ENCODE peak calls at places on chromosomes 1 and 21, in four cellular contexts. Y is tibial nerve, G is stomach, U is left lung. R is an unnamed sample.

GRCh38 chr1:11982010-11982392 is 1.8 kb downstream of the MFN2 start:
- DNase-seq in Y (no peak), U (no peak), G (no peak), R (no peak)

GRCh38 chr21:30448514-30448913 is 8.4 kb downstream of the KRTAP15-1 start:
- DNase-seq in G (no peak), U (no peak), Y (no peak), R (no peak)

GRCh38 chr1:87594736-87595383 is 266.2 kb downstream of the LMO4 start:
- DNase-seq in G (no peak), Y (no peak), U (no peak), R (no peak)

GRCh38 chr1:19559641-19560040 is 74.3 kb upstream of the CAPZB start:
- DNase-seq in G (no peak), Y (no peak), U (no peak), R (no peak)

GRCh38 chr1:197327776-197328364 is 59.8 kb downstream of the CRB1 start:
- DNase-seq in G (no peak), Y (no peak), U (no peak), R (no peak)

GRCh38 chr1:230266456-230266855 is 159.7 kb downstream of the PGBD5 start:
- DNase-seq in U (no peak), Y (no peak), G (no peak), R (peak; percentile 59)

GRCh38 chr1:25103180-25103790 is 129.0 kb downstream of the SYF2 start:
- DNase-seq in Y (no peak), U (no peak), G (no peak), R (no peak)

GRCh38 chr21:14890141-14890540 is 174.7 kb downstream of the NRIP1 start:
- DNase-seq in Y (no peak), G (no peak), U (no peak), R (no peak)

GRCh38 chr21:43269461-43269860 is 100.7 kb downstream of the CRYAA start:
- DNase-seq in G (no peak), Y (no peak), U (no peak), R (no peak)

GRCh38 chr1:91148641-91149069 is 126.8 kb upstream of the ZNF644 start:
- DNase-seq in Y (no peak), U (no peak), G (no peak), R (peak; percentile 45)
- TF ChIP-seq CTCF in Y (no peak), U (no peak), G (no peak), R (no peak)

DNA sequence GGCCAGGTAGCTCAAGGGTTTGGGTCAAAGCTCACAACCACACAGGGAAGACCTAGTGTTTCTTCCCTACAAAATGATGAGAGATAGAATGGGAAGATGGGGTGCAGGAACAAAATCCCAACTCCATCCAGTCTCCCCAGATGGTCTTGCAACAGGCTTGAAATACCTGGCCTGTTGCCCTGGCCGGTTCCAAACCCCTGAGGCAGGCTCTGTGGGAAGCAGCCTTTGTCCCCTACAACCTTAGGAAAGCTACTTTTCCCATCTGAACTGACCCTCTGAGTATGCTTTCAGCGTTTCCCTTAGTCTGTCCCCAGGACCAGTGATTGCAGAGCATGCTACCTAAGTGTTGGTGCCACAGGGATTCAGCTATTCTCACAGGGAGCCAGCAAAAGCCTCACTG is 104.0 kb downstream of the GDAP2 start:
- DNase-seq in G (no peak), U (no peak), Y (peak; percentile 31), R (no peak)
- H3K27ac ChIP-seq in G (no peak overlapping the region), U (no peak overlapping the region), Y (no peak overlapping the region), R (peak overlapping the region; percentile 69)

DNA sequence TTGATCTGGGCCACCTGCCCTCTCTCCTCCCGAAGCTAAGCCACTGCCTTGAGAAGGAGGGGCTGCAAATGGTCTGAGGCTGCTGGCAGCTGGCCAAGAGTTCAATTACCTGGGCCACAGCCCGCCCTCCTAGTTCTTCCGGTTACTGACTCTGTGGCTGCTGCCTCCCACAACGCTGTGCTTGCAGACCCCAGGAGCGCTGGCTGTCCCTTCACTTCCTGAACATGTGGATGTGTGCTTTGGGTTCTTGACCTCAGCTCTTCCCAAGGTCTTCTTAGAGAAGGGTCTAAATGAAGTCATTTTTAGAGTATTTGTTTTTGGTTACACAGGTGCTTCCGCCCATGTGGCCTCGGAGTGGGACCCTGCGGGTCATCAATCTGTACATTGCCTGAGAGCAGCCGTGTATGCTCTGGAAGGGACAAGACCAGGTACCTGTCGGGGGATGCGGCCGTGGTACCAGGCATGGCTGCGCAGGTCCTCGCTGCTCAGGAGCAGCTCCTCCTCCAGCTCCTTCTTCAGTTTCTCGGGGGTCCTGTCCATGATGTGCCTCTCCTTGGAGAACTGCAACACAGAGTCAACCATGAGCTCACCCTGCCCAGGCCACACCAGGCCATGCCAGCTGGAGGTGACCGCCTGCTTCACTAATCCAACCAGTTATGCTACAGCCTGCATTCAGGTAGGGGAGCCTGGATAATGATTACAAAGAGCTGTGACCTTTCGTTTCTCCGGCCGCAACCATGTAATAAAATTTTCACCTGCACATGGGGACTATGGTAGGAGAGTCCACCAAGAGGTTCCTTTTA is 89.6 kb downstream of the BCAR3 start:
- DNase-seq in U (no peak), Y (no peak), G (peak; percentile 96), R (no peak)
- H3K4me3 ChIP-seq in U (no peak overlapping the region), Y (no peak overlapping the region), G (no peak overlapping the region), R (no peak overlapping the region)

GRCh38 chr1:202122639-202123335 is at the start of gene GPR37L1:
- DNase-seq in G (peak; percentile 77), Y (peak; percentile 40), U (peak; percentile 60), R (peak; percentile 50)
- TF ChIP-seq CTCF in G (peak; percentile 49), Y (peak; percentile 67), U (peak; percentile 44), R (peak; percentile 49)

GRCh38 chr1:212791261-212791675 is 309 bp downstream of the NSL1 start:
- DNase-seq in G (no peak), Y (peak; percentile 14), U (no peak), R (peak; percentile 35)

GRCh38 chr1:212792396-212792908 is 758 bp downstream of the TATDN3 start:
- DNase-seq in Y (no peak), G (no peak), U (no peak), R (no peak)

GRCh38 chr1:212797681-212798080 is 6.0 kb downstream of the TATDN3 start:
- DNase-seq in G (no peak), U (no peak), Y (no peak), R (no peak)

GRCh38 chr1:212791676-212792395 is at the start of the genes NSL1 and TATDN3:
- DNase-seq in U (peak; percentile 91), G (peak; percentile 90), Y (peak; percentile 84), R (peak; percentile 92)

DNA sequence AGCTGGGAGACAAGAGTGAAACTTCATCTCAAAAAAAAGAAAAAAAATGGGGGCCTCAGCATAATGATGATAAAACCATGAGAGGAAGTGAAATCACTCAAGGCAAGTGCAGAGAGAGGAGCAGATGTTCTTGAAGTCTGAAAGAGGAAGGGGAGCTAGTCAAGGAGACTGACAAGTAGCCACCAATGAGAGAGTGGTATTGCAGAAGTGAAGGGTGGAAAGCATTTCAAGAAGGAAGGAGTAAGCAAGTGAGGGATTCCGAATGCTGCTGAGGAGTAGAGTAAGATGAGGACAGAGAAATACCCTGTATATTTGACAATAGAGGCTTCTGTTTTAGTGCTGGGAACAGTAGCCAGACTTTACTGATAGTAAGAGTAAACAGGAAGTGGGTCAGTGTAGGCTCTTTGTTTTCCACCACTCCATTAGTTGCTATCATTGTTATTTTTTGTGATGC is 2.9 kb downstream of the TATDN3 start:
- DNase-seq in G (no peak), U (no peak), Y (no peak), R (no peak)
- H3K27ac ChIP-seq in G (no peak overlapping the region), U (no peak overlapping the region), Y (peak overlapping the region; percentile 48), R (no peak overlapping the region)

GRCh38 chr1:180886338-180886737 is 26.4 kb upstream of the KIAA1614 start:
- DNase-seq in Y (no peak), U (no peak), G (no peak), R (no peak)

GRCh38 chr1:180888870-180889269 is 23.8 kb upstream of the KIAA1614 start:
- DNase-seq in Y (no peak), G (no peak), U (no peak), R (no peak)

GRCh38 chr1:180881806-180882509 is 30.7 kb upstream of the KIAA1614 start:
- DNase-seq in U (no peak), Y (no peak), G (no peak), R (no peak)

GRCh38 chr1:180887841-180888240 is 24.9 kb upstream of the KIAA1614 start:
- DNase-seq in Y (no peak), G (no peak), U (no peak), R (no peak)

DNA sequence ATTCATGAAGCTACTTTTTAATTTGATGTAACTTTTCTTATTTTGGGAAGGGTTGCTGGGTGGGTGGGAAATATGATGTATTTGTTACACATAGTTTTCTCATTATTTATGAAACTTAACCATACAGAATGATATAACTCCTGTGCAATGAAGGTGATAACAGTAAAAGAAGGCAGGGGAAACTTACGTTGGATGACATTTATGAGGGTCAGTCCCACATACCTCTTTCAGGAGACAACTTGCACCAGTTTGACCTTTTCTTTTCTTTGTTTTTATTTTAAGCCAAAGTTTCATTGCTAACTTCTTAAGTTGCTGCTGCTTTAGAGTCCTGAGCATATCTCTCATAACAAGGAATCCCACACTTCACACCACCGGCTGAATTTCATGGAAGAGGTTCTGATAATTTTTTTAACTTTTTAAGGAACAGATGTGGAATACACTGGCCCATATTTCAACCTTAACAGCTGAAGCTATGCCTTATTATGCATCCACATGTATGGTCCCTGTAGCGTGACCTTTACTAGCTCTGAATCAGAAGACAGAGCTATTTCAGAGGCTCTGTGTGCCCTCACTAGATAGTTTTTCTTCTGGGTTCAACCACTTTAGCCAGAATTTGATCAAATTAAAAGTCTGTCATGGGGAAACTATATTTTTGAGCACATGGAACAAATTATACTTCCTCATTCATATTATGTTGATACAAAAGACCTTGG is 28.0 kb upstream of the KIAA1614 start:
- DNase-seq in Y (no peak), U (no peak), G (no peak), R (no peak)
- H3K4me3 ChIP-seq in Y (no peak overlapping the region), U (no peak overlapping the region), G (no peak overlapping the region), R (no peak overlapping the region)

GRCh38 chr1:2642560-2643413 is 10.0 kb upstream of the MMEL1 start:
- DNase-seq in G (peak; percentile 90), U (peak; percentile 92), Y (peak; percentile 78), R (peak; percentile 86)
- TF ChIP-seq CTCF in G (no peak), U (no peak), Y (no peak), R (no peak)

DNA sequence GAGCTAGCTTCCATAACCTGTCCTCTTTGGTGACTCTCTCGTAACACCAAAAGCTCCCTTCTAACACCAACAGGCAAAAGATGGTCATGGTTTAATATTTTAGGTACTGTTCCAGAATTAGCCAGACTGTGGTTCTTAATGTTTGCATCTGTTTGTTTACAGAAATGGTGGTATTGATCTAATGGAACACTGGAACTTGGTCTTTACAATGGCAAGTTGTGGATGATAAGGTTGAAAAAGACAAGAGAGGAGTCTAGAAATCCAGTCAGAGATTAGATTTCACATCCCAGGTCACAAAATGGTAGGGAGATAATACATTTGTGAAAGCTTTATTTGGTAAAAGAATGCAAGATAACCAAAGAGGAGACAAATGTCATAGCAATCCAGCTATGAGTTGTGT is 293.1 kb downstream of the SMYD3 start:
- DNase-seq in G (no peak), Y (no peak), U (no peak), R (no peak)
- H3K27ac ChIP-seq in G (no peak overlapping the region), Y (no peak overlapping the region), U (no peak overlapping the region), R (no peak overlapping the region)

R was measured in tibial artery.